ENCODE peak calls at places on chromosomes 1 and 21, in six cellular contexts. One of them, this sample, is unnamed.
A peak's percentile ranks its signal among the peaks of the same experiment; 100 is the strongest.

GRCh38 chr1:190754769-190755168 is 277.1 kb upstream of the BRINP3 start:
- DNase-seq in H1: no peak
- DNase-seq in suprapubic skin: no peak
- DNase-seq in GM23338: no peak
- DNase-seq in HCT116: peak; percentile 24
- DNase-seq in breast epithelium: no peak
- DNase-seq in this sample: no peak

GRCh38 chr1:89545264-89546038 is 20.8 kb downstream of the LRRC8B start:
- DNase-seq in suprapubic skin: no peak
- DNase-seq in GM23338: no peak
- DNase-seq in breast epithelium: no peak
- DNase-seq in HCT116: peak; percentile 16
- DNase-seq in H1: no peak
- DNase-seq in this sample: no peak

GRCh38 chr1:150688786-150689185 is 8.2 kb downstream of the GOLPH3L start:
- DNase-seq in H1: no peak
- DNase-seq in GM23338: no peak
- DNase-seq in HCT116: no peak
- DNase-seq in breast epithelium: no peak
- DNase-seq in suprapubic skin: no peak
- DNase-seq in this sample: no peak

GRCh38 chr1:172134087-172134731 is 286.3 kb upstream of the C1orf105 start:
- DNase-seq in suprapubic skin: no peak
- DNase-seq in HCT116: no peak
- DNase-seq in H1: no peak
- DNase-seq in GM23338: no peak
- DNase-seq in breast epithelium: no peak
- DNase-seq in this sample: no peak

GRCh38 chr1:174075245-174075692 is 53.1 kb upstream of the RC3H1 start:
- DNase-seq in HCT116: no peak
- DNase-seq in breast epithelium: no peak
- DNase-seq in H1: no peak
- DNase-seq in suprapubic skin: no peak
- DNase-seq in GM23338: no peak
- DNase-seq in this sample: no peak

GRCh38 chr1:42740756-42741580 is 932 bp upstream of the CLDN19 start:
- DNase-seq in suprapubic skin: no peak
- DNase-seq in HCT116: no peak
- DNase-seq in breast epithelium: no peak
- DNase-seq in GM23338: peak; percentile 73
- DNase-seq in H1: no peak
- DNase-seq in this sample: no peak

GRCh38 chr1:205283270-205284147 is 38.0 kb downstream of the NUAK2 start:
- DNase-seq in suprapubic skin: no peak
- DNase-seq in HCT116: no peak
- DNase-seq in GM23338: no peak
- DNase-seq in H1: no peak
- DNase-seq in breast epithelium: no peak
- DNase-seq in this sample: no peak

GRCh38 chr1:1080951-1081310 is 6.8 kb upstream of the RNF223 start:
- DNase-seq in GM23338: no peak
- DNase-seq in HCT116: no peak
- DNase-seq in suprapubic skin: no peak
- DNase-seq in breast epithelium: no peak
- DNase-seq in H1: no peak
- DNase-seq in this sample: no peak

GRCh38 chr1:66416295-66416694 is 117.7 kb upstream of the SGIP1 start:
- DNase-seq in GM23338: no peak
- DNase-seq in H1: no peak
- DNase-seq in breast epithelium: no peak
- DNase-seq in HCT116: no peak
- DNase-seq in suprapubic skin: no peak
- DNase-seq in this sample: no peak

GRCh38 chr1:216929870-216930582 is 206.8 kb upstream of the ESRRG start:
- DNase-seq in suprapubic skin: no peak
- DNase-seq in GM23338: no peak
- DNase-seq in H1: no peak
- DNase-seq in breast epithelium: no peak
- DNase-seq in HCT116: no peak
- DNase-seq in this sample: no peak

GRCh38 chr1:209850342-209850979 is 22.7 kb downstream of the UTP25 start:
- DNase-seq in HCT116: peak; percentile 13
- DNase-seq in H1: no peak
- DNase-seq in suprapubic skin: no peak
- DNase-seq in breast epithelium: peak; percentile 24
- DNase-seq in GM23338: peak; percentile 78
- DNase-seq in this sample: peak; percentile 68

GRCh38 chr1:95127380-95127779 is 10.2 kb downstream of the TLCD4 start:
- DNase-seq in H1: no peak
- DNase-seq in suprapubic skin: no peak
- DNase-seq in breast epithelium: no peak
- DNase-seq in HCT116: no peak
- DNase-seq in GM23338: no peak
- DNase-seq in this sample: no peak

GRCh38 chr1:12302798-12303447 is 73.1 kb downstream of the VPS13D start:
- DNase-seq in HCT116: no peak
- DNase-seq in suprapubic skin: no peak
- DNase-seq in GM23338: no peak
- DNase-seq in H1: no peak
- DNase-seq in breast epithelium: no peak
- DNase-seq in this sample: no peak

GRCh38 chr1:12056331-12056841 is 6.7 kb upstream of the TNFRSF8 start:
- DNase-seq in HCT116: no peak
- DNase-seq in GM23338: no peak
- DNase-seq in H1: no peak
- DNase-seq in breast epithelium: no peak
- DNase-seq in suprapubic skin: no peak
- DNase-seq in this sample: no peak

GRCh38 chr1:164617607-164618564 is 58.9 kb downstream of the PBX1 start:
- DNase-seq in breast epithelium: no peak
- DNase-seq in GM23338: peak; percentile 84
- DNase-seq in suprapubic skin: no peak
- DNase-seq in H1: peak; percentile 21
- DNase-seq in HCT116: peak; percentile 19
- DNase-seq in this sample: no peak

GRCh38 chr1:89632213-89633102 is 462 bp upstream of the LRRC8C start:
- DNase-seq in breast epithelium: peak; percentile 55
- DNase-seq in H1: no peak
- DNase-seq in suprapubic skin: peak; percentile 90
- DNase-seq in HCT116: peak; percentile 41
- DNase-seq in GM23338: peak; percentile 79
- DNase-seq in this sample: no peak

GRCh38 chr1:159936284-159936904 is 9.0 kb downstream of the IGSF9 start:
- DNase-seq in GM23338: peak; percentile 79
- DNase-seq in H1: no peak
- DNase-seq in suprapubic skin: no peak
- DNase-seq in breast epithelium: peak; percentile 58
- DNase-seq in HCT116: no peak
- DNase-seq in this sample: no peak

GRCh38 chr21:45001134-45002095 is 61.6 kb downstream of the SLX9 start:
- DNase-seq in H1: no peak
- DNase-seq in suprapubic skin: peak; percentile 82
- DNase-seq in breast epithelium: peak; percentile 85
- DNase-seq in HCT116: no peak
- DNase-seq in GM23338: no peak
- DNase-seq in this sample: no peak

GRCh38 chr1:209937996-209938959 is at the start of gene SYT14:
- DNase-seq in suprapubic skin: no peak
- DNase-seq in H1: peak; percentile 31
- DNase-seq in breast epithelium: no peak
- DNase-seq in HCT116: no peak
- DNase-seq in GM23338: peak; percentile 91
- DNase-seq in this sample: no peak

GRCh38 chr1:244280859-244281258 is 170.8 kb downstream of the ADSS2 start:
- DNase-seq in HCT116: no peak
- DNase-seq in suprapubic skin: no peak
- DNase-seq in GM23338: no peak
- DNase-seq in H1: no peak
- DNase-seq in breast epithelium: no peak
- DNase-seq in this sample: no peak
- TF ChIP-seq POLR2AphosphoS5 in HCT116: no peak
- TF ChIP-seq POLR2AphosphoS5 in suprapubic skin: no peak
- TF ChIP-seq POLR2AphosphoS5 in GM23338: no peak
- TF ChIP-seq POLR2AphosphoS5 in H1: no peak
- TF ChIP-seq POLR2AphosphoS5 in breast epithelium: no peak
- TF ChIP-seq POLR2AphosphoS5 in this sample: no peak

GRCh38 chr1:28745653-28746173 is 9.0 kb downstream of the YTHDF2 start:
- DNase-seq in suprapubic skin: no peak
- DNase-seq in HCT116: no peak
- DNase-seq in breast epithelium: no peak
- DNase-seq in GM23338: no peak
- DNase-seq in H1: no peak
- DNase-seq in this sample: no peak
- H3K4me1 ChIP-seq in suprapubic skin: peaks cover 79% of the 10 kb centered on the region
- H3K4me1 ChIP-seq in HCT116: peaks cover 15% of the 10 kb centered on the region
- H3K4me1 ChIP-seq in breast epithelium: peaks cover 11% of the 10 kb centered on the region
- H3K4me1 ChIP-seq in GM23338: peaks cover 56% of the 10 kb centered on the region
- H3K4me1 ChIP-seq in H1: peaks cover 4% of the 10 kb centered on the region
- H3K4me1 ChIP-seq in this sample: peaks cover 91% of the 10 kb centered on the region

GRCh38 chr1:242651817-242652216 is 127.3 kb upstream of the PLD5 start:
- DNase-seq in HCT116: no peak
- DNase-seq in breast epithelium: no peak
- DNase-seq in GM23338: peak; percentile 82
- DNase-seq in H1: peak; percentile 47
- DNase-seq in suprapubic skin: no peak
- DNase-seq in this sample: no peak
- TF ChIP-seq CTCF in HCT116: peak; percentile 52
- TF ChIP-seq CTCF in breast epithelium: no peak
- TF ChIP-seq CTCF in GM23338: peak; percentile 80
- TF ChIP-seq CTCF in H1: peak; percentile 70
- TF ChIP-seq CTCF in suprapubic skin: no peak
- TF ChIP-seq CTCF in this sample: no peak

GRCh38 chr21:38824124-38824822 is 18.5 kb downstream of the ETS2 start:
- DNase-seq in HCT116: no peak
- DNase-seq in GM23338: no peak
- DNase-seq in H1: no peak
- DNase-seq in suprapubic skin: no peak
- DNase-seq in breast epithelium: no peak
- DNase-seq in this sample: no peak
- TF ChIP-seq POLR2AphosphoS5 in HCT116: no peak
- TF ChIP-seq POLR2AphosphoS5 in GM23338: no peak
- TF ChIP-seq POLR2AphosphoS5 in H1: no peak
- TF ChIP-seq POLR2AphosphoS5 in suprapubic skin: no peak
- TF ChIP-seq POLR2AphosphoS5 in breast epithelium: no peak
- TF ChIP-seq POLR2AphosphoS5 in this sample: peak; percentile 63